ENCODE peak calls at places on chromosomes 16 and 17, in eight cellular contexts. One of them, this sample, is unnamed.

GRCh38 chr17:4142107-4142900 is 526 bp downstream of the ZZEF1 start:
- DNase-seq in adrenal gland: peak; percentile 54
- DNase-seq in ovary: peak; percentile 57
- DNase-seq in lower lobe of right lung: peak; percentile 65
- DNase-seq in left ventricle myocardium inferior: peak; percentile 24
- DNase-seq in NB4: peak; percentile 45
- DNase-seq in dorsolateral prefrontal cortex: no peak
- DNase-seq in breast epithelium: no peak
- DNase-seq in this sample: peak; percentile 34

GRCh38 chr17:13993106-13993505 is 76.2 kb upstream of the COX10 start:
- DNase-seq in lower lobe of right lung: no peak
- DNase-seq in ovary: no peak
- DNase-seq in breast epithelium: no peak
- DNase-seq in left ventricle myocardium inferior: no peak
- DNase-seq in adrenal gland: no peak
- DNase-seq in dorsolateral prefrontal cortex: no peak
- DNase-seq in NB4: no peak
- DNase-seq in this sample: no peak

GRCh38 chr16:74951206-74951605 is 33.7 kb downstream of the WDR59 start:
- DNase-seq in adrenal gland: no peak
- DNase-seq in ovary: no peak
- DNase-seq in NB4: peak; percentile 25
- DNase-seq in lower lobe of right lung: no peak
- DNase-seq in left ventricle myocardium inferior: no peak
- DNase-seq in breast epithelium: no peak
- DNase-seq in dorsolateral prefrontal cortex: no peak
- DNase-seq in this sample: no peak

GRCh38 chr17:80629298-80630028 is 84.8 kb downstream of the RPTOR start:
- DNase-seq in dorsolateral prefrontal cortex: no peak
- DNase-seq in NB4: no peak
- DNase-seq in lower lobe of right lung: no peak
- DNase-seq in ovary: no peak
- DNase-seq in breast epithelium: no peak
- DNase-seq in left ventricle myocardium inferior: no peak
- DNase-seq in adrenal gland: no peak
- DNase-seq in this sample: peak; percentile 74

GRCh38 chr17:43477832-43478634 is 5.7 kb upstream of the DHX8 start:
- DNase-seq in adrenal gland: no peak
- DNase-seq in dorsolateral prefrontal cortex: no peak
- DNase-seq in left ventricle myocardium inferior: no peak
- DNase-seq in lower lobe of right lung: no peak
- DNase-seq in ovary: no peak
- DNase-seq in breast epithelium: no peak
- DNase-seq in NB4: no peak
- DNase-seq in this sample: no peak

GRCh38 chr16:471353-472198 is 46.1 kb downstream of the RAB11FIP3 start:
- DNase-seq in adrenal gland: no peak
- DNase-seq in NB4: no peak
- DNase-seq in breast epithelium: no peak
- DNase-seq in left ventricle myocardium inferior: peak; percentile 25
- DNase-seq in lower lobe of right lung: no peak
- DNase-seq in dorsolateral prefrontal cortex: peak; percentile 90
- DNase-seq in ovary: no peak
- DNase-seq in this sample: no peak

GRCh38 chr16:73878616-73879015 is 418.0 kb upstream of the PSMD7 start:
- DNase-seq in NB4: peak; percentile 67
- DNase-seq in dorsolateral prefrontal cortex: no peak
- DNase-seq in lower lobe of right lung: no peak
- DNase-seq in adrenal gland: peak; percentile 15
- DNase-seq in left ventricle myocardium inferior: no peak
- DNase-seq in ovary: no peak
- DNase-seq in breast epithelium: no peak
- DNase-seq in this sample: peak; percentile 53

GRCh38 chr16:544517-544916 is 15.7 kb upstream of the PRR35 start:
- DNase-seq in ovary: no peak
- DNase-seq in dorsolateral prefrontal cortex: no peak
- DNase-seq in lower lobe of right lung: no peak
- DNase-seq in breast epithelium: no peak
- DNase-seq in NB4: peak; percentile 16
- DNase-seq in adrenal gland: no peak
- DNase-seq in left ventricle myocardium inferior: no peak
- DNase-seq in this sample: no peak

GRCh38 chr16:2835638-2836493 is 5.8 kb downstream of the ZG16B start:
- DNase-seq in dorsolateral prefrontal cortex: no peak
- DNase-seq in breast epithelium: peak; percentile 84
- DNase-seq in left ventricle myocardium inferior: no peak
- DNase-seq in adrenal gland: no peak
- DNase-seq in lower lobe of right lung: peak; percentile 72
- DNase-seq in NB4: peak; percentile 50
- DNase-seq in ovary: no peak
- DNase-seq in this sample: peak; percentile 73

GRCh38 chr17:61720016-61720795 is 129.2 kb upstream of the NACA2 start:
- DNase-seq in adrenal gland: no peak
- DNase-seq in breast epithelium: no peak
- DNase-seq in ovary: no peak
- DNase-seq in left ventricle myocardium inferior: no peak
- DNase-seq in NB4: no peak
- DNase-seq in dorsolateral prefrontal cortex: no peak
- DNase-seq in lower lobe of right lung: no peak
- DNase-seq in this sample: no peak

GRCh38 chr16:28189237-28189636 is 22.5 kb downstream of the XPO6 start:
- DNase-seq in lower lobe of right lung: peak; percentile 60
- DNase-seq in left ventricle myocardium inferior: no peak
- DNase-seq in adrenal gland: no peak
- DNase-seq in breast epithelium: no peak
- DNase-seq in NB4: no peak
- DNase-seq in dorsolateral prefrontal cortex: no peak
- DNase-seq in ovary: no peak
- DNase-seq in this sample: peak; percentile 44

GRCh38 chr16:8785408-8785807 is 12.0 kb downstream of the TMEM186 start:
- DNase-seq in dorsolateral prefrontal cortex: no peak
- DNase-seq in ovary: no peak
- DNase-seq in adrenal gland: no peak
- DNase-seq in breast epithelium: no peak
- DNase-seq in NB4: no peak
- DNase-seq in left ventricle myocardium inferior: no peak
- DNase-seq in lower lobe of right lung: no peak
- DNase-seq in this sample: no peak

GRCh38 chr17:65307366-65308316 is 170.5 kb downstream of the RGS9 start:
- DNase-seq in left ventricle myocardium inferior: no peak
- DNase-seq in breast epithelium: no peak
- DNase-seq in adrenal gland: no peak
- DNase-seq in ovary: no peak
- DNase-seq in lower lobe of right lung: no peak
- DNase-seq in dorsolateral prefrontal cortex: no peak
- DNase-seq in NB4: no peak
- DNase-seq in this sample: no peak

GRCh38 chr16:35181422-35182030 is 1722.1 kb downstream of the TP53TG3F start:
- DNase-seq in lower lobe of right lung: no peak
- DNase-seq in NB4: no peak
- DNase-seq in left ventricle myocardium inferior: no peak
- DNase-seq in adrenal gland: no peak
- DNase-seq in dorsolateral prefrontal cortex: no peak
- DNase-seq in ovary: no peak
- DNase-seq in breast epithelium: no peak
- DNase-seq in this sample: no peak
- H3K4me3 ChIP-seq in lower lobe of right lung: no peak overlapping the region
- H3K4me3 ChIP-seq in NB4: no peak overlapping the region
- H3K4me3 ChIP-seq in left ventricle myocardium inferior: no peak overlapping the region
- H3K4me3 ChIP-seq in adrenal gland: no peak overlapping the region
- H3K4me3 ChIP-seq in dorsolateral prefrontal cortex: no peak overlapping the region
- H3K4me3 ChIP-seq in ovary: no peak overlapping the region
- H3K4me3 ChIP-seq in breast epithelium: no peak overlapping the region
- H3K4me3 ChIP-seq in this sample: no peak overlapping the region

GRCh38 chr17:7041607-7042506 is 2.0 kb downstream of the SLC16A11 start:
- DNase-seq in adrenal gland: no peak
- DNase-seq in left ventricle myocardium inferior: no peak
- DNase-seq in breast epithelium: no peak
- DNase-seq in dorsolateral prefrontal cortex: no peak
- DNase-seq in NB4: no peak
- DNase-seq in lower lobe of right lung: no peak
- DNase-seq in ovary: no peak
- DNase-seq in this sample: no peak
- H3K4me3 ChIP-seq in adrenal gland: no peak overlapping the region
- H3K4me3 ChIP-seq in left ventricle myocardium inferior: peak overlapping the region; percentile 71
- H3K4me3 ChIP-seq in breast epithelium: peak overlapping the region; percentile 57
- H3K4me3 ChIP-seq in dorsolateral prefrontal cortex: peak overlapping the region; percentile 39
- H3K4me3 ChIP-seq in NB4: no peak overlapping the region
- H3K4me3 ChIP-seq in lower lobe of right lung: peak overlapping the region; percentile 58
- H3K4me3 ChIP-seq in ovary: peak overlapping the region; percentile 13
- H3K4me3 ChIP-seq in this sample: peak overlapping the region; percentile 33

GRCh38 chr17:50533720-50534148 is 1.2 kb downstream of the EPN3 start:
- DNase-seq in ovary: peak; percentile 90
- DNase-seq in NB4: no peak
- DNase-seq in left ventricle myocardium inferior: peak; percentile 79
- DNase-seq in breast epithelium: no peak
- DNase-seq in lower lobe of right lung: peak; percentile 58
- DNase-seq in adrenal gland: peak; percentile 89
- DNase-seq in dorsolateral prefrontal cortex: peak; percentile 79
- DNase-seq in this sample: peak; percentile 94
- H3K4me3 ChIP-seq in ovary: peak overlapping the region; percentile 33
- H3K4me3 ChIP-seq in NB4: no peak overlapping the region
- H3K4me3 ChIP-seq in left ventricle myocardium inferior: peak overlapping the region; percentile 71
- H3K4me3 ChIP-seq in breast epithelium: peak overlapping the region; percentile 52
- H3K4me3 ChIP-seq in lower lobe of right lung: peak overlapping the region; percentile 21
- H3K4me3 ChIP-seq in adrenal gland: no peak overlapping the region
- H3K4me3 ChIP-seq in dorsolateral prefrontal cortex: peak overlapping the region; percentile 28
- H3K4me3 ChIP-seq in this sample: peak overlapping the region; percentile 37

GRCh38 chr16:4392382-4393242 is 21.0 kb downstream of the VASN start:
- DNase-seq in breast epithelium: no peak
- DNase-seq in lower lobe of right lung: peak; percentile 47
- DNase-seq in ovary: peak; percentile 78
- DNase-seq in dorsolateral prefrontal cortex: no peak
- DNase-seq in adrenal gland: no peak
- DNase-seq in NB4: no peak
- DNase-seq in left ventricle myocardium inferior: peak; percentile 27
- DNase-seq in this sample: no peak
- H3K4me3 ChIP-seq in breast epithelium: no peak overlapping the region
- H3K4me3 ChIP-seq in lower lobe of right lung: no peak overlapping the region
- H3K4me3 ChIP-seq in ovary: no peak overlapping the region
- H3K4me3 ChIP-seq in dorsolateral prefrontal cortex: no peak overlapping the region
- H3K4me3 ChIP-seq in adrenal gland: no peak overlapping the region
- H3K4me3 ChIP-seq in NB4: no peak overlapping the region
- H3K4me3 ChIP-seq in left ventricle myocardium inferior: no peak overlapping the region
- H3K4me3 ChIP-seq in this sample: no peak overlapping the region

DNA sequence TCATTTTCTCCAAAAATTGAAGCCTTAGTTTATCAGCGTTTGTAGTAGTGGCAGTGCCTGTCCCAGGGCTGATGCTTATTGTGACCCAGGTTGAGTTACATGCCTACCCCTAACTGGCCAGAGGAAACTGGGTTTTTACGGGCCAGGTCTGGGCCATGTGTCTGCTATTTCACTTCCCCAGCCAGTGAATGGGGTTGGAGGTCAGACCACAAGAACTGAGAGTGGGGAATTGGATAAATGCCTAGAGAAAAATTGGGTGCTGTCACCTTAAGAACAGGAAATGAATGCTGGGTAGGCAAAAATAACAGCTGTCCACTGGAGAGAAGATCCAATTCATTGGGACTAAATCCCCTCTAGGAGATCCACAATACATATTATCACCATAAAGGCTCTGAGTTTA is 5.2 kb downstream of the ADPRM start:
- DNase-seq in dorsolateral prefrontal cortex: no peak
- DNase-seq in lower lobe of right lung: no peak
- DNase-seq in ovary: no peak
- DNase-seq in adrenal gland: no peak
- DNase-seq in NB4: peak; percentile 68
- DNase-seq in left ventricle myocardium inferior: no peak
- DNase-seq in breast epithelium: no peak
- DNase-seq in this sample: no peak
- H3K4me3 ChIP-seq in dorsolateral prefrontal cortex: no peak overlapping the region
- H3K4me3 ChIP-seq in lower lobe of right lung: no peak overlapping the region
- H3K4me3 ChIP-seq in ovary: no peak overlapping the region
- H3K4me3 ChIP-seq in adrenal gland: no peak overlapping the region
- H3K4me3 ChIP-seq in NB4: no peak overlapping the region
- H3K4me3 ChIP-seq in left ventricle myocardium inferior: no peak overlapping the region
- H3K4me3 ChIP-seq in breast epithelium: no peak overlapping the region
- H3K4me3 ChIP-seq in this sample: no peak overlapping the region

GRCh38 chr16:13915033-13915635 is 4.8 kb upstream of the ERCC4 start:
- DNase-seq in breast epithelium: no peak
- DNase-seq in NB4: no peak
- DNase-seq in adrenal gland: no peak
- DNase-seq in lower lobe of right lung: no peak
- DNase-seq in ovary: no peak
- DNase-seq in left ventricle myocardium inferior: no peak
- DNase-seq in dorsolateral prefrontal cortex: no peak
- DNase-seq in this sample: no peak
- H3K4me3 ChIP-seq in breast epithelium: no peak overlapping the region
- H3K4me3 ChIP-seq in NB4: no peak overlapping the region
- H3K4me3 ChIP-seq in adrenal gland: no peak overlapping the region
- H3K4me3 ChIP-seq in lower lobe of right lung: no peak overlapping the region
- H3K4me3 ChIP-seq in ovary: no peak overlapping the region
- H3K4me3 ChIP-seq in left ventricle myocardium inferior: no peak overlapping the region
- H3K4me3 ChIP-seq in dorsolateral prefrontal cortex: no peak overlapping the region
- H3K4me3 ChIP-seq in this sample: no peak overlapping the region

GRCh38 chr16:23428351-23428750 is 24.6 kb downstream of the COG7 start:
- DNase-seq in adrenal gland: no peak
- DNase-seq in breast epithelium: no peak
- DNase-seq in NB4: no peak
- DNase-seq in ovary: no peak
- DNase-seq in left ventricle myocardium inferior: no peak
- DNase-seq in lower lobe of right lung: no peak
- DNase-seq in dorsolateral prefrontal cortex: no peak
- DNase-seq in this sample: no peak

GRCh38 chr16:23420011-23420410 is 33.0 kb downstream of the COG7 start:
- DNase-seq in dorsolateral prefrontal cortex: no peak
- DNase-seq in breast epithelium: no peak
- DNase-seq in left ventricle myocardium inferior: no peak
- DNase-seq in NB4: no peak
- DNase-seq in ovary: no peak
- DNase-seq in adrenal gland: no peak
- DNase-seq in lower lobe of right lung: no peak
- DNase-seq in this sample: no peak

GRCh38 chr16:23424292-23424958 is 28.6 kb downstream of the COG7 start:
- DNase-seq in left ventricle myocardium inferior: no peak
- DNase-seq in breast epithelium: peak; percentile 85
- DNase-seq in adrenal gland: no peak
- DNase-seq in NB4: no peak
- DNase-seq in ovary: peak; percentile 37
- DNase-seq in lower lobe of right lung: peak; percentile 64
- DNase-seq in dorsolateral prefrontal cortex: no peak
- DNase-seq in this sample: no peak

GRCh38 chr16:23423496-23424049 is 29.4 kb downstream of the COG7 start:
- DNase-seq in ovary: peak; percentile 87
- DNase-seq in adrenal gland: peak; percentile 69
- DNase-seq in lower lobe of right lung: peak; percentile 59
- DNase-seq in breast epithelium: peak; percentile 83
- DNase-seq in dorsolateral prefrontal cortex: no peak
- DNase-seq in left ventricle myocardium inferior: peak; percentile 49
- DNase-seq in NB4: no peak
- DNase-seq in this sample: peak; percentile 75
- H3K4me3 ChIP-seq in ovary: no peak overlapping the region
- H3K4me3 ChIP-seq in adrenal gland: no peak overlapping the region
- H3K4me3 ChIP-seq in lower lobe of right lung: no peak overlapping the region
- H3K4me3 ChIP-seq in breast epithelium: no peak overlapping the region
- H3K4me3 ChIP-seq in dorsolateral prefrontal cortex: no peak overlapping the region
- H3K4me3 ChIP-seq in left ventricle myocardium inferior: no peak overlapping the region
- H3K4me3 ChIP-seq in NB4: no peak overlapping the region
- H3K4me3 ChIP-seq in this sample: no peak overlapping the region